ENCODE peak calls at places on chromosomes 11 and 22, in four cellular contexts. B is K562, P is HCT116, X is HepG2. F is an unnamed sample.

GRCh38 chr22:26889794-26890193 is 232.4 kb downstream of the MIAT start:
- DNase-seq in P (no peak), X (no peak), B (no peak), F (no peak)

GRCh38 chr11:100639140-100639539 is 47.9 kb upstream of the ARHGAP42 start:
- DNase-seq in B (no peak), X (no peak), P (no peak), F (no peak)

GRCh38 chr11:32056445-32056844 is 34.4 kb upstream of the RCN1 start:
- DNase-seq in B (no peak), X (no peak), P (no peak), F (no peak)

GRCh38 chr11:9565822-9566560 is 7.5 kb upstream of the WEE1 start:
- DNase-seq in P (peak; percentile 100), B (peak; percentile 83), X (peak; percentile 99), F (peak; percentile 100)

GRCh38 chr22:49717322-49717919 is 110.3 kb downstream of the BRD1 start:
- DNase-seq in P (no peak), B (no peak), X (no peak), F (no peak)

GRCh38 chr22:49334976-49335375 is 492.7 kb downstream of the BRD1 start:
- DNase-seq in X (no peak), P (no peak), B (no peak), F (no peak)

GRCh38 chr11:11722861-11723260 is 101.1 kb upstream of the GALNT18 start:
- DNase-seq in P (no peak), X (no peak), B (no peak), F (no peak)

GRCh38 chr22:50531546-50532352 is 1.9 kb upstream of the TYMP start:
- DNase-seq in B (no peak), X (no peak), P (no peak), F (no peak)

GRCh38 chr11:10881892-10882291 is 24.0 kb upstream of the ZBED5 start:
- DNase-seq in P (no peak), B (no peak), X (no peak), F (no peak)

GRCh38 chr11:46330154-46330886 is 16.9 kb upstream of the DGKZ start:
- DNase-seq in P (no peak), X (no peak), B (no peak), F (no peak)

GRCh38 chr11:35116245-35116644 is 22.7 kb upstream of the CD44 start:
- DNase-seq in P (no peak), X (no peak), B (no peak), F (no peak)

GRCh38 chr22:44360306-44360685 is 47.5 kb upstream of the SHISAL1 start:
- DNase-seq in B (no peak), P (no peak), X (no peak), F (no peak)
- H3K4me3 ChIP-seq in B (no peak overlapping the region), P (no peak overlapping the region), X (no peak overlapping the region), F (no peak overlapping the region)

GRCh38 chr11:59616396-59616982 is 915 bp upstream of the OSBP start:
- DNase-seq in X (peak; percentile 6), P (no peak), B (peak; percentile 76), F (peak; percentile 4)
- TF ChIP-seq REST in X (no peak), P (no peak), B (no peak), F (no peak)

GRCh38 chr11:7892751-7893356 is 38.2 kb downstream of the OR10A6 start:
- DNase-seq in B (peak; percentile 11), P (peak; percentile 22), X (peak; percentile 36), F (peak; percentile 63)

GRCh38 chr11:7893792-7894191 is 37.3 kb downstream of the OR10A6 start:
- DNase-seq in B (no peak), P (no peak), X (no peak), F (no peak)

GRCh38 chr11:7894251-7894650 is 36.8 kb downstream of the OR10A6 start:
- DNase-seq in P (no peak), X (no peak), B (no peak), F (no peak)

GRCh38 chr11:7890417-7891179 is 40.5 kb downstream of the OR10A6 start:
- DNase-seq in X (no peak), B (no peak), P (no peak), F (no peak)

DNA sequence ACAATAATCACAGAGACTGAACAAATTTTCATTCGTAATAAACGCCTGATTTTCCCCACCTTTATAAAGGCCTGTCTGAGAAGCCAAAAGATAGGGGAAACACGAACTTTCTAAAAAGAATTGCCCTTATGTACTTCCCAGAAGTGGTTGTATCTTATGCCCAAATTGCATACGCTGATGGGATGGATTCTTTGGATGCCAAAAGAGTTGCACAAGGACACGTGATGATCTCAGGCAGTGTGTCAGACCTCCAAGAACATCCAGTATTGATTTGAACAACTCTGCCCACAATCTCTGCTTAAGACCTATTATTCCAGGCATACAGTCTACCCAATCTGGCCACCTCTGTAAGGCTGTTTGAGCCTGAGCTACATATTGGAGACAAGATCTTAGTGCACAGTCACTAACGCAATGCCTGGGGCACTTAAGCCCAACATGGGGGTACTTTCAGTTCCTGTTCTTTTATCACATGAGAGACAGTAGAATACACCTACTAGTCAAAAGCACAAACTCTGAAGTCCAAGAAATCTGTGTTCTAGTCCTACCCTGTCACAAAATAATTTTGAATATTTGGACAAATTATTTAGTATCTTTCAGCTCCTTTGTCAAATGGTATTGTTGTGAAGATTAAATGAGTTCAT is 38.9 kb downstream of the OR10A6 start:
- DNase-seq in X (no peak), B (no peak), P (no peak), F (peak; percentile 28)
- TF ChIP-seq TCF7L2 in X (no peak), B (no peak), P (no peak), F (no peak)

GRCh38 chr11:14972581-14973490 is 685 bp upstream of the CALCA start:
- DNase-seq in X (no peak), P (no peak), B (no peak), F (no peak)
- H3K4me3 ChIP-seq in X (no peak overlapping the region), P (no peak overlapping the region), B (no peak overlapping the region), F (no peak overlapping the region)

GRCh38 chr11:64268687-64269379 is 15.6 kb downstream of the BAD start:
- DNase-seq in X (peak; percentile 33), B (peak; percentile 51), P (no peak), F (no peak)
- TF ChIP-seq REST in X (no peak), B (peak; percentile 10), P (no peak), F (no peak)

GRCh38 chr11:117366183-117366582 is 38.5 kb downstream of the CEP164 start:
- DNase-seq in P (no peak), B (no peak), X (no peak), F (no peak)
- TF ChIP-seq TCF7L2 in P (no peak), B (no peak), X (no peak), F (no peak)

GRCh38 chr22:29265929-29266328 is 1.9 kb downstream of the RHBDD3 start:
- DNase-seq in B (no peak), X (no peak), P (no peak), F (no peak)
- H3K4me3 ChIP-seq in B (peak overlapping the region; percentile 91), X (no peak overlapping the region), P (peak overlapping the region; percentile 91), F (no peak overlapping the region)

GRCh38 chr11:1518301-1518700 is 31.7 kb upstream of the MOB2 start:
- DNase-seq in B (no peak), X (no peak), P (no peak), F (no peak)

GRCh38 chr11:1517117-1518005 is 30.8 kb upstream of the MOB2 start:
- DNase-seq in B (no peak), X (no peak), P (no peak), F (no peak)

GRCh38 chr11:1520987-1521349 is 34.4 kb upstream of the MOB2 start:
- DNase-seq in P (no peak), X (no peak), B (no peak), F (no peak)

GRCh38 chr11:1520209-1520986 is 33.8 kb upstream of the MOB2 start:
- DNase-seq in P (no peak), X (no peak), B (peak; percentile 54), F (no peak)

DNA sequence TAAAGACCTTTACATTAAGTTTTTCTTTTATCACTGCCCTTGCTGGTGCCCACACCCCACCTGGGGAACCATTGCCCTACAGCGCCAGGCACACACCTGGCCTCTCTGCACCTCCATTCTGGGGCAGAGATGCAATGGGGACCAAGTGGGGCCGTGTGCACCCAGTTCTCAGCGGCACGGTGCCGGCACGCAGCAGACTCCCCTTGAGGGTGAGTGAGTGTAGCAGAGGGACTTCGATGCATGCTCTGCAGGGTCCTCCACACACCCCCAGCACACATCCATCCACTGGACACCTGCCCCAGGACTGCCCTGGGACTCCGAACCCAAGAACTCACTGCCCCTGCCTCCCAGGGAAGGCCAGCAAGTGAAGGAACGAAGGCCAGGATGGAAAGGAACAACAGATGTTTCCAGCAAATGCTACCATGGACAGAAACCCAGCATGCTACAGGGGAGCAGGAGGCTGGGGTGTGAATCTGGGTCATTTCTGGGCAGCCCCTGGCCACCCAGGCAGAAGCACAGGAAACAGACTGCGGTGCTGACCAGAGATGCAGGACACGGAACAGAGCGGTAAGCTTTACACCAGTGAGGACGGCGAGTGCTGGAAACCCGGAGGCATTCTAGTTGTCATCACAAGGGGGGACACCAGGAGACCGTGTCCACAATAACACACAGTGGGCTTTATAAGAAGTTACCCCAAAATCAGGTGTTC is 32.6 kb upstream of the MOB2 start:
- DNase-seq in P (no peak), B (no peak), X (no peak), F (no peak)
- TF ChIP-seq REST in P (no peak), B (no peak), X (no peak), F (peak; percentile 69)

GRCh38 chr11:61718046-61718531 is 34.3 kb upstream of the MYRF start:
- DNase-seq in P (no peak), B (no peak), X (no peak), F (no peak)
- TF ChIP-seq TCF7L2 in P (no peak), B (no peak), X (no peak), F (no peak)

F was measured in Panc1.